ENCODE peak calls at places on chromosome 2, in nine cellular contexts. P is fibroblast of lung; V is neural crest cell; A is GDM1; O is IMR-90; Y is activated naive CD4-positive, alpha-beta T cell treated with anti-CD3 and anti-CD28 coated beads for 36 hours; L is WTC11; N is stimulated activated CD4-positive, alpha-beta T cell treated with anti-CD3 and anti-CD28 coated beads, Interleukin-12 subunit alpha, Interleukin-12 subunit beta, amount 100 ng/mL, for 24 hours; T is GM12891. U is an unnamed sample.

GRCh38 chr2:37392428-37392827 is 48.0 kb downstream of the QPCT start:
- DNase-seq in P (no peak), V (no peak), A (no peak), O (no peak), Y (no peak), L (no peak), N (no peak), T (no peak), U (no peak)

GRCh38 chr2:209976698-209977385 is 25.6 kb upstream of the RPE start:
- DNase-seq in P (no peak), V (no peak), A (no peak), O (no peak), Y (no peak), L (no peak), N (no peak), T (no peak), U (no peak)

GRCh38 chr2:60439219-60439974 is 114.1 kb downstream of the BCL11A start:
- DNase-seq in P (no peak), V (no peak), A (peak; percentile 82), O (no peak), Y (no peak), L (peak; percentile 49), N (no peak), T (peak; percentile 63), U (no peak)

GRCh38 chr2:230181245-230181644 is 38.5 kb downstream of the SP110 start:
- DNase-seq in P (no peak), V (no peak), A (no peak), O (no peak), Y (no peak), L (no peak), N (no peak), T (no peak), U (no peak)

GRCh38 chr2:37767051-37767450 is 95.6 kb upstream of the CDC42EP3 start:
- DNase-seq in P (peak; percentile 59), V (no peak), A (no peak), O (no peak), Y (no peak), L (no peak), N (no peak), T (no peak), U (peak; percentile 64)

GRCh38 chr2:72214429-72215143 is 66.9 kb upstream of the CYP26B1 start:
- DNase-seq in P (peak; percentile 86), V (no peak), A (no peak), O (peak; percentile 76), Y (no peak), L (no peak), N (no peak), T (no peak), U (peak; percentile 87)

GRCh38 chr2:86786001-86786536 is 4.6 kb downstream of the CD8A start:
- DNase-seq in P (no peak), V (no peak), A (no peak), O (no peak), Y (no peak), L (no peak), N (no peak), T (no peak), U (no peak)

GRCh38 chr2:189276277-189276676 is 96.7 kb upstream of the COL5A2 start:
- DNase-seq in P (peak; percentile 93), V (no peak), A (no peak), O (peak; percentile 97), Y (no peak), L (no peak), N (no peak), T (no peak), U (peak; percentile 94)

GRCh38 chr2:2528801-2529200 is 197.7 kb upstream of the MYT1L start:
- DNase-seq in P (no peak), V (no peak), A (no peak), O (no peak), Y (no peak), L (no peak), N (no peak), T (no peak), U (no peak)

GRCh38 chr2:158600155-158600802 is 143.5 kb downstream of the PKP4 start:
- DNase-seq in P (peak; percentile 94), V (no peak), A (no peak), O (peak; percentile 95), Y (no peak), L (no peak), N (no peak), T (no peak), U (peak; percentile 95)

GRCh38 chr2:214706986-214707385 is 102.5 kb downstream of the BARD1 start:
- DNase-seq in P (peak; percentile 13), V (no peak), A (no peak), O (peak; percentile 43), Y (no peak), L (no peak), N (no peak), T (no peak), U (no peak)

GRCh38 chr2:42568431-42569115 is at the start of gene MTA3:
- DNase-seq in P (peak; percentile 46), V (peak; percentile 61), A (peak; percentile 19), O (no peak), Y (peak; percentile 66), L (peak; percentile 81), N (peak; percentile 58), T (peak; percentile 43), U (peak; percentile 56)

GRCh38 chr2:74585406-74586182 is 31.1 kb downstream of the DOK1 start:
- DNase-seq in P (no peak), V (no peak), A (no peak), O (no peak), Y (peak; percentile 42), L (no peak), N (no peak), T (no peak), U (peak; percentile 23)

GRCh38 chr2:43041661-43042360 is 184.6 kb downstream of the ZFP36L2 start:
- DNase-seq in P (peak; percentile 100), V (no peak), A (peak; percentile 69), O (peak; percentile 97), Y (no peak), L (peak; percentile 50), N (no peak), T (no peak), U (peak; percentile 99)